ENCODE peak calls at places on chromosomes 7 and 10, in six cellular contexts. One of them, this sample, is unnamed.

GRCh38 chr10:34633346-34633745 is 181.8 kb downstream of the PARD3 start:
- DNase-seq in CD4-positive, CD25-positive, alpha-beta regulatory T cell: no peak
- DNase-seq in AG04449: no peak
- DNase-seq in dorsolateral prefrontal cortex: no peak
- DNase-seq in fibroblast of lung: no peak
- DNase-seq in HCT116: no peak
- DNase-seq in this sample: no peak

GRCh38 chr7:6443372-6443941 is 4.3 kb downstream of the DAGLB start:
- DNase-seq in CD4-positive, CD25-positive, alpha-beta regulatory T cell: no peak
- DNase-seq in AG04449: peak; percentile 79
- DNase-seq in dorsolateral prefrontal cortex: no peak
- DNase-seq in fibroblast of lung: peak; percentile 80
- DNase-seq in HCT116: peak; percentile 85
- DNase-seq in this sample: no peak

GRCh38 chr10:104333728-104334373 is 4.4 kb downstream of the ITPRIP start:
- DNase-seq in CD4-positive, CD25-positive, alpha-beta regulatory T cell: no peak
- DNase-seq in AG04449: no peak
- DNase-seq in dorsolateral prefrontal cortex: no peak
- DNase-seq in fibroblast of lung: peak; percentile 8
- DNase-seq in HCT116: no peak
- DNase-seq in this sample: no peak

GRCh38 chr10:12531305-12531738 is 182.0 kb downstream of the CAMK1D start:
- DNase-seq in CD4-positive, CD25-positive, alpha-beta regulatory T cell: no peak
- DNase-seq in AG04449: no peak
- DNase-seq in dorsolateral prefrontal cortex: no peak
- DNase-seq in fibroblast of lung: no peak
- DNase-seq in HCT116: no peak
- DNase-seq in this sample: no peak

GRCh38 chr10:124588736-124589451 is 127.3 kb downstream of the LHPP start:
- DNase-seq in CD4-positive, CD25-positive, alpha-beta regulatory T cell: no peak
- DNase-seq in AG04449: no peak
- DNase-seq in dorsolateral prefrontal cortex: no peak
- DNase-seq in fibroblast of lung: peak; percentile 68
- DNase-seq in HCT116: no peak
- DNase-seq in this sample: no peak

GRCh38 chr10:93762979-93763391 is 5.2 kb downstream of the LGI1 start:
- DNase-seq in CD4-positive, CD25-positive, alpha-beta regulatory T cell: no peak
- DNase-seq in AG04449: no peak
- DNase-seq in dorsolateral prefrontal cortex: no peak
- DNase-seq in fibroblast of lung: no peak
- DNase-seq in HCT116: no peak
- DNase-seq in this sample: no peak

GRCh38 chr7:44988718-44989117 is 9.9 kb upstream of the MYO1G start:
- DNase-seq in CD4-positive, CD25-positive, alpha-beta regulatory T cell: no peak
- DNase-seq in AG04449: no peak
- DNase-seq in dorsolateral prefrontal cortex: no peak
- DNase-seq in fibroblast of lung: no peak
- DNase-seq in HCT116: no peak
- DNase-seq in this sample: no peak

GRCh38 chr10:113648478-113648877 is 15.4 kb downstream of the NRAP start:
- DNase-seq in CD4-positive, CD25-positive, alpha-beta regulatory T cell: no peak
- DNase-seq in AG04449: no peak
- DNase-seq in dorsolateral prefrontal cortex: no peak
- DNase-seq in fibroblast of lung: peak; percentile 2
- DNase-seq in HCT116: no peak
- DNase-seq in this sample: no peak

GRCh38 chr10:112823604-112824003 is 126.4 kb upstream of the TCF7L2 start:
- DNase-seq in CD4-positive, CD25-positive, alpha-beta regulatory T cell: no peak
- DNase-seq in AG04449: no peak
- DNase-seq in dorsolateral prefrontal cortex: no peak
- DNase-seq in fibroblast of lung: no peak
- DNase-seq in HCT116: no peak
- DNase-seq in this sample: no peak

GRCh38 chr7:105906169-105906568 is 29.8 kb upstream of the ATXN7L1 start:
- DNase-seq in CD4-positive, CD25-positive, alpha-beta regulatory T cell: no peak
- DNase-seq in AG04449: no peak
- DNase-seq in dorsolateral prefrontal cortex: no peak
- DNase-seq in fibroblast of lung: no peak
- DNase-seq in HCT116: no peak
- DNase-seq in this sample: no peak

GRCh38 chr10:101573885-101574284 is 14.2 kb downstream of the POLL start:
- DNase-seq in CD4-positive, CD25-positive, alpha-beta regulatory T cell: no peak
- DNase-seq in AG04449: no peak
- DNase-seq in dorsolateral prefrontal cortex: no peak
- DNase-seq in fibroblast of lung: no peak
- DNase-seq in HCT116: no peak
- DNase-seq in this sample: no peak

GRCh38 chr7:99459087-99459486 is 6.9 kb downstream of the ATP5MF start:
- DNase-seq in CD4-positive, CD25-positive, alpha-beta regulatory T cell: peak; percentile 51
- DNase-seq in AG04449: no peak
- DNase-seq in dorsolateral prefrontal cortex: no peak
- DNase-seq in fibroblast of lung: no peak
- DNase-seq in HCT116: no peak
- DNase-seq in this sample: peak; percentile 47

GRCh38 chr7:112765105-112765504 is 25.1 kb downstream of the TMEM168 start:
- DNase-seq in CD4-positive, CD25-positive, alpha-beta regulatory T cell: peak; percentile 32
- DNase-seq in AG04449: no peak
- DNase-seq in dorsolateral prefrontal cortex: no peak
- DNase-seq in fibroblast of lung: no peak
- DNase-seq in HCT116: no peak
- DNase-seq in this sample: no peak

GRCh38 chr7:154856737-154857136 is 146.2 kb downstream of the PAXIP1 start:
- DNase-seq in CD4-positive, CD25-positive, alpha-beta regulatory T cell: no peak
- DNase-seq in AG04449: no peak
- DNase-seq in dorsolateral prefrontal cortex: no peak
- DNase-seq in fibroblast of lung: no peak
- DNase-seq in HCT116: no peak
- DNase-seq in this sample: no peak

GRCh38 chr10:71223365-71224058 is 11.1 kb downstream of the UNC5B start:
- DNase-seq in CD4-positive, CD25-positive, alpha-beta regulatory T cell: no peak
- DNase-seq in AG04449: no peak
- DNase-seq in dorsolateral prefrontal cortex: no peak
- DNase-seq in fibroblast of lung: no peak
- DNase-seq in HCT116: no peak
- DNase-seq in this sample: no peak

GRCh38 chr10:30688456-30688855 is 58.9 kb upstream of the LYZL2 start:
- DNase-seq in CD4-positive, CD25-positive, alpha-beta regulatory T cell: no peak
- DNase-seq in AG04449: no peak
- DNase-seq in dorsolateral prefrontal cortex: no peak
- DNase-seq in fibroblast of lung: no peak
- DNase-seq in HCT116: no peak
- DNase-seq in this sample: no peak

GRCh38 chr7:67380326-67380725 is 383.7 kb downstream of the TYW1 start:
- DNase-seq in CD4-positive, CD25-positive, alpha-beta regulatory T cell: no peak
- DNase-seq in AG04449: no peak
- DNase-seq in dorsolateral prefrontal cortex: no peak
- DNase-seq in fibroblast of lung: no peak
- DNase-seq in HCT116: no peak
- DNase-seq in this sample: no peak

GRCh38 chr10:91541481-91541880 is 91.4 kb downstream of the PPP1R3C start:
- DNase-seq in CD4-positive, CD25-positive, alpha-beta regulatory T cell: no peak
- DNase-seq in AG04449: no peak
- DNase-seq in dorsolateral prefrontal cortex: no peak
- DNase-seq in fibroblast of lung: peak; percentile 30
- DNase-seq in HCT116: no peak
- DNase-seq in this sample: no peak

GRCh38 chr7:21542891-21543527 is at the start of gene DNAH11:
- DNase-seq in CD4-positive, CD25-positive, alpha-beta regulatory T cell: peak; percentile 22
- DNase-seq in AG04449: no peak
- DNase-seq in dorsolateral prefrontal cortex: no peak
- DNase-seq in fibroblast of lung: peak; percentile 35
- DNase-seq in HCT116: no peak
- DNase-seq in this sample: no peak

GRCh38 chr10:60816624-60817023 is 38.3 kb downstream of the CDK1 start:
- DNase-seq in CD4-positive, CD25-positive, alpha-beta regulatory T cell: peak; percentile 73
- DNase-seq in AG04449: peak; percentile 66
- DNase-seq in dorsolateral prefrontal cortex: no peak
- DNase-seq in fibroblast of lung: peak; percentile 95
- DNase-seq in HCT116: peak; percentile 64
- DNase-seq in this sample: peak; percentile 71

GRCh38 chr10:109067051-109067450 is 856.3 kb downstream of the XPNPEP1 start:
- DNase-seq in CD4-positive, CD25-positive, alpha-beta regulatory T cell: no peak
- DNase-seq in AG04449: no peak
- DNase-seq in dorsolateral prefrontal cortex: no peak
- DNase-seq in fibroblast of lung: no peak
- DNase-seq in HCT116: no peak
- DNase-seq in this sample: no peak

GRCh38 chr10:6579193-6579903 is 728 bp downstream of the PRKCQ start:
- DNase-seq in CD4-positive, CD25-positive, alpha-beta regulatory T cell: peak; percentile 45
- DNase-seq in AG04449: no peak
- DNase-seq in dorsolateral prefrontal cortex: no peak
- DNase-seq in fibroblast of lung: peak; percentile 3
- DNase-seq in HCT116: no peak
- DNase-seq in this sample: no peak

GRCh38 chr7:22565315-22565811 is 65.4 kb upstream of the STEAP1B start:
- DNase-seq in CD4-positive, CD25-positive, alpha-beta regulatory T cell: no peak
- DNase-seq in AG04449: no peak
- DNase-seq in dorsolateral prefrontal cortex: no peak
- DNase-seq in fibroblast of lung: peak; percentile 56
- DNase-seq in HCT116: no peak
- DNase-seq in this sample: no peak
- H3K4me3 ChIP-seq in CD4-positive, CD25-positive, alpha-beta regulatory T cell: no peak overlapping the region
- H3K4me3 ChIP-seq in AG04449: no peak overlapping the region
- H3K4me3 ChIP-seq in dorsolateral prefrontal cortex: no peak overlapping the region
- H3K4me3 ChIP-seq in fibroblast of lung: no peak overlapping the region
- H3K4me3 ChIP-seq in HCT116: no peak overlapping the region
- H3K4me3 ChIP-seq in this sample: no peak overlapping the region

GRCh38 chr7:51226042-51226755 is 90.4 kb downstream of the COBL start:
- DNase-seq in CD4-positive, CD25-positive, alpha-beta regulatory T cell: no peak
- DNase-seq in AG04449: no peak
- DNase-seq in dorsolateral prefrontal cortex: no peak
- DNase-seq in fibroblast of lung: no peak
- DNase-seq in HCT116: no peak
- DNase-seq in this sample: no peak
- H3K4me3 ChIP-seq in CD4-positive, CD25-positive, alpha-beta regulatory T cell: no peak overlapping the region
- H3K4me3 ChIP-seq in AG04449: no peak overlapping the region
- H3K4me3 ChIP-seq in dorsolateral prefrontal cortex: no peak overlapping the region
- H3K4me3 ChIP-seq in fibroblast of lung: no peak overlapping the region
- H3K4me3 ChIP-seq in HCT116: no peak overlapping the region
- H3K4me3 ChIP-seq in this sample: no peak overlapping the region

DNA sequence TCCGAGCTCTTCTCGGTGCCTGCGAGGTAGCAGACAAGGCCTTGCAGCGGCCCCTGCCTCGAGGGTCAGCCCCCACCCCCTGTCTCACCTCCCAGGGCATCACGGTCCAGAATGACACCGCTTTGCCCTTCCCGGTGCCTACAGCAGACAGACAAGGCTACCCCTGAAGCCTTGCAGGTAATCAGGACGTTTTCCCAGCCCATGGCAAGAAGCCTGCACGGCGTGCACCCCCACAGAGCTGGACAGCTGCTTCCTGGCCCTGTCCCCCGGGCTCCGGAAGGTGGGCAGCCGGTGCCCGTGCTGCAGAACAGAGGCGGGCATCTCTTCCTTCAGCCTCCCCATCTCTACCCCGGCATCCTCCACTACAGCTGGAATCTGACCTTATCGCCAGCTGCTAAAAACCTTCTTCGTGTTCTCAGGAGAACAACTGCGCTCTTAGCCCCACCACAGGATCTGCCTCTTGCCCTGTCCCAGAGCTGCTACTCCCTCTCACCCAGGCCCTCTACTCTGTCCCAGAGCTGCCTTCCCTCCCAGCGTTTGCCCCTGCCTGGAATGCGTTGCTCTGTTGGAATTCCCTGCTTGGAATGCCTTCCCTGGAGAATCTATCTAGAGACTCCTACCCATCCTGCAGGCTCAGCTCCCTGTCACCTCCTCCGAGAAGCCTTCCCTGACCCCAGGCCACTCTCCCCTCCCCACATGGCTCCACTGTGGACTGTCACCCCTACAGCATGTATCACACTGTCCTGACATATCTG is 4.7 kb downstream of the MYL10 start:
- DNase-seq in CD4-positive, CD25-positive, alpha-beta regulatory T cell: no peak
- DNase-seq in AG04449: no peak
- DNase-seq in dorsolateral prefrontal cortex: no peak
- DNase-seq in fibroblast of lung: no peak
- DNase-seq in HCT116: no peak
- DNase-seq in this sample: no peak
- H3K4me3 ChIP-seq in CD4-positive, CD25-positive, alpha-beta regulatory T cell: no peak overlapping the region
- H3K4me3 ChIP-seq in AG04449: no peak overlapping the region
- H3K4me3 ChIP-seq in dorsolateral prefrontal cortex: no peak overlapping the region
- H3K4me3 ChIP-seq in fibroblast of lung: no peak overlapping the region
- H3K4me3 ChIP-seq in HCT116: no peak overlapping the region
- H3K4me3 ChIP-seq in this sample: no peak overlapping the region

GRCh38 chr10:131974034-131974817 is 7.5 kb downstream of the BNIP3 start:
- DNase-seq in CD4-positive, CD25-positive, alpha-beta regulatory T cell: no peak
- DNase-seq in AG04449: no peak
- DNase-seq in dorsolateral prefrontal cortex: no peak
- DNase-seq in fibroblast of lung: no peak
- DNase-seq in HCT116: no peak
- DNase-seq in this sample: no peak

GRCh38 chr10:131970946-131971345 is 10.8 kb downstream of the BNIP3 start:
- DNase-seq in CD4-positive, CD25-positive, alpha-beta regulatory T cell: no peak
- DNase-seq in AG04449: no peak
- DNase-seq in dorsolateral prefrontal cortex: no peak
- DNase-seq in fibroblast of lung: no peak
- DNase-seq in HCT116: no peak
- DNase-seq in this sample: no peak

GRCh38 chr10:131973160-131973951 is 8.4 kb downstream of the BNIP3 start:
- DNase-seq in CD4-positive, CD25-positive, alpha-beta regulatory T cell: no peak
- DNase-seq in AG04449: no peak
- DNase-seq in dorsolateral prefrontal cortex: no peak
- DNase-seq in fibroblast of lung: no peak
- DNase-seq in HCT116: no peak
- DNase-seq in this sample: no peak

GRCh38 chr10:131971591-131971990 is 10.1 kb downstream of the BNIP3 start:
- DNase-seq in CD4-positive, CD25-positive, alpha-beta regulatory T cell: no peak
- DNase-seq in AG04449: no peak
- DNase-seq in dorsolateral prefrontal cortex: no peak
- DNase-seq in fibroblast of lung: no peak
- DNase-seq in HCT116: no peak
- DNase-seq in this sample: no peak

GRCh38 chr10:131972474-131973071 is 9.2 kb downstream of the BNIP3 start:
- DNase-seq in CD4-positive, CD25-positive, alpha-beta regulatory T cell: peak; percentile 84
- DNase-seq in AG04449: no peak
- DNase-seq in dorsolateral prefrontal cortex: no peak
- DNase-seq in fibroblast of lung: peak; percentile 43
- DNase-seq in HCT116: no peak
- DNase-seq in this sample: peak; percentile 71
- H3K4me3 ChIP-seq in CD4-positive, CD25-positive, alpha-beta regulatory T cell: peak overlapping the region; percentile 77
- H3K4me3 ChIP-seq in AG04449: no peak overlapping the region
- H3K4me3 ChIP-seq in dorsolateral prefrontal cortex: no peak overlapping the region
- H3K4me3 ChIP-seq in fibroblast of lung: no peak overlapping the region
- H3K4me3 ChIP-seq in HCT116: no peak overlapping the region
- H3K4me3 ChIP-seq in this sample: peak overlapping the region; percentile 38

DNA sequence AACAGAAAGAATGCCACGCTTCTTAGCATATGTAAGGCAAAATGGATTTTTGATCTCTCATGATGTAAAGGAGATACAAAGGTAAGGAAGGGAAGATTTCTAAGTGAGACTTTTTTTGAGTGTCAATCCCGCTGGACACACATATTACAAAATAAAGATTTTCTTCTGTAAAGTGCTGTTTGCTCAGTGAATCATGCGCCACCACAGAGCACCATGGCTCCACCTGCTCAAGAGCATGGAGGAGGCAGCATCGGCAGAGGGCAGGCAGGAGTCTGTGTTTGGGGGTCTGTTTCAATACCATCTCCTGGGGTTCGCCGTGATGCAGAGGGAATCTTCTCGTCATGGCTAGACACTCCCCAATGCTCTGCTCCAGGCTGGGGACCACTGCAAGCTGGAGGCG is 83.5 kb downstream of the ALOX5 start:
- DNase-seq in CD4-positive, CD25-positive, alpha-beta regulatory T cell: no peak
- DNase-seq in AG04449: no peak
- DNase-seq in dorsolateral prefrontal cortex: no peak
- DNase-seq in fibroblast of lung: no peak
- DNase-seq in HCT116: no peak
- DNase-seq in this sample: no peak
- H3K4me3 ChIP-seq in CD4-positive, CD25-positive, alpha-beta regulatory T cell: no peak overlapping the region
- H3K4me3 ChIP-seq in AG04449: no peak overlapping the region
- H3K4me3 ChIP-seq in dorsolateral prefrontal cortex: no peak overlapping the region
- H3K4me3 ChIP-seq in fibroblast of lung: no peak overlapping the region
- H3K4me3 ChIP-seq in HCT116: no peak overlapping the region
- H3K4me3 ChIP-seq in this sample: no peak overlapping the region

This sample was measured in Jurkat, Clone E6-1.